ENCODE peak calls at places on chromosome 11, in four cellular contexts. B is transverse colon, O is sigmoid colon, K is spleen. J is an unnamed sample.

GRCh38 chr11:19419021-19419750 is 178.4 kb upstream of the E2F8 start:
- DNase-seq in B (no peak), K (no peak), O (no peak), J (no peak)

GRCh38 chr11:118998822-118999221 is 884 bp downstream of the CENATAC start:
- DNase-seq in B (no peak), O (no peak), K (no peak), J (no peak)

GRCh38 chr11:8871283-8871775 is 39.7 kb upstream of the AKIP1 start:
- DNase-seq in B (peak), O (peak), K (no peak), J (no peak)

GRCh38 chr11:3123761-3124733 is 41.1 kb downstream of the OSBPL5 start:
- DNase-seq in O (peak), B (peak), K (peak), J (no peak)

GRCh38 chr11:124894606-124895430 is 2.8 kb downstream of the ROBO4 start:
- DNase-seq in O (peak), B (no peak), K (no peak), J (no peak)

GRCh38 chr11:76639621-76640020 is 30.9 kb downstream of the LRRC32 start:
- DNase-seq in K (no peak), B (no peak), O (peak), J (no peak)

GRCh38 chr11:130095326-130095725 is 25.6 kb downstream of the APLP2 start:
- DNase-seq in K (no peak), B (no peak), O (no peak), J (no peak)

GRCh38 chr11:95121687-95122086 is 32.0 kb downstream of the ENDOD1 start:
- DNase-seq in B (no peak), K (no peak), O (no peak), J (no peak)

GRCh38 chr11:14861680-14862079 is 30.4 kb downstream of the CYP2R1 start:
- DNase-seq in K (no peak), B (peak), O (no peak), J (no peak)

GRCh38 chr11:126698576-126698975 is 302.0 kb downstream of the KIRREL3 start:
- DNase-seq in K (no peak), O (no peak), B (no peak), J (no peak)

GRCh38 chr11:76793391-76793811 is 10.2 kb downstream of the TSKU start:
- DNase-seq in O (peak), B (no peak), K (peak), J (no peak)

GRCh38 chr11:79312591-79313267 is 128.1 kb downstream of the TENM4 start:
- DNase-seq in O (no peak), B (no peak), K (no peak), J (no peak)

GRCh38 chr11:103202048-103202651 is 92.9 kb downstream of the DYNC2H1 start:
- DNase-seq in O (no peak), B (no peak), K (no peak), J (no peak)

GRCh38 chr11:55970935-55971334 is 1.2 kb upstream of the OR10AG1 start:
- DNase-seq in O (no peak), B (no peak), K (no peak), J (no peak)

GRCh38 chr11:24723231-24723630 is 226.4 kb downstream of the LUZP2 start:
- DNase-seq in B (no peak), O (no peak), K (no peak), J (no peak)

GRCh38 chr11:62546937-62547625 is 475 bp upstream of the AHNAK start:
- DNase-seq in O (no peak), B (peak), K (no peak), J (no peak)

GRCh38 chr11:130434521-130435223 is 6.3 kb upstream of the ADAMTS8 start:
- DNase-seq in B (peak), K (peak), O (peak), J (no peak)

GRCh38 chr11:68447015-68447801 is 13.3 kb upstream of the PPP6R3 start:
- DNase-seq in B (peak), O (peak), K (peak), J (peak)

GRCh38 chr11:76292583-76293188 is 86.4 kb upstream of the WNT11 start:
- DNase-seq in B (no peak), K (no peak), O (no peak), J (no peak)

GRCh38 chr11:76682681-76683080 is 12.1 kb upstream of the LRRC32 start:
- DNase-seq in K (no peak), B (no peak), O (no peak), J (no peak)

GRCh38 chr11:35742707-35743454 is 80.3 kb downstream of the TRIM44 start:
- DNase-seq in O (no peak), K (no peak), B (no peak), J (no peak)

GRCh38 chr11:12556788-12557384 is 117.3 kb upstream of the TEAD1 start:
- DNase-seq in K (no peak), B (peak), O (peak), J (no peak)

GRCh38 chr11:88534185-88534584 is 196.6 kb upstream of the CTSC start:
- DNase-seq in K (no peak), O (no peak), B (no peak), J (no peak)

GRCh38 chr11:32043737-32044515 is 46.9 kb upstream of the RCN1 start:
- DNase-seq in K (no peak), B (no peak), O (no peak), J (no peak)

GRCh38 chr11:124069429-124070401 is 28.6 kb upstream of the OR10G7 start:
- DNase-seq in O (no peak), B (peak), K (peak), J (no peak)

GRCh38 chr11:71182791-71183556 is 69.4 kb downstream of the SHANK2 start:
- DNase-seq in K (peak), B (no peak), O (peak), J (no peak)

GRCh38 chr11:45161252-45162063 is 15.0 kb downstream of the PRDM11 start:
- DNase-seq in B (no peak), K (peak), O (peak), J (no peak)

GRCh38 chr11:122659676-122660571 is 4.4 kb downstream of the UBASH3B start:
- DNase-seq in O (no peak), K (no peak), B (no peak), J (no peak)

GRCh38 chr11:59815754-59816153 is 5.2 kb upstream of the MRPL16 start:
- DNase-seq in B (no peak), K (no peak), O (no peak), J (no peak)

GRCh38 chr11:93017821-93018690 is 48.6 kb downstream of the MTNR1B start:
- DNase-seq in K (no peak), B (no peak), O (no peak), J (no peak)

GRCh38 chr11:84825140-84825539 is 802.0 kb downstream of the DLG2 start:
- DNase-seq in B (no peak), O (no peak), K (no peak), J (no peak)

GRCh38 chr11:68312117-68312779 is at the start of gene LRP5:
- DNase-seq in B (peak), O (peak), K (no peak), J (peak)

GRCh38 chr11:27204527-27204926 is 158.5 kb downstream of the CCDC34 start:
- DNase-seq in K (no peak), O (no peak), B (peak), J (no peak)

GRCh38 chr11:131885371-131885770 is 515.0 kb downstream of the NTM start:
- DNase-seq in B (no peak), K (no peak), O (no peak), J (no peak)

GRCh38 chr11:111019931-111020381 is 225.6 kb upstream of the POU2AF2 start:
- DNase-seq in B (no peak), K (no peak), O (no peak), J (no peak)

GRCh38 chr11:46918087-46918751 is at the start of gene LRP4:
- DNase-seq in O (peak), B (peak), K (peak), J (peak)

GRCh38 chr11:119532551-119532950 is 109.6 kb upstream of the THY1 start:
- DNase-seq in O (peak), K (peak), B (no peak), J (no peak)

GRCh38 chr11:10655931-10656576 is 37.5 kb downstream of the IRAG1 start:
- DNase-seq in K (no peak), B (no peak), O (peak), J (no peak)

GRCh38 chr11:10657308-10658271 is 36.0 kb downstream of the IRAG1 start:
- DNase-seq in B (no peak), K (no peak), O (peak), J (no peak)

GRCh38 chr11:10658621-10659338 is 34.8 kb downstream of the IRAG1 start:
- DNase-seq in B (no peak), O (peak), K (no peak), J (no peak)

GRCh38 chr11:10660323-10660722 is 33.2 kb downstream of the IRAG1 start:
- DNase-seq in B (no peak), K (no peak), O (peak), J (no peak)

GRCh38 chr11:10659339-10660216 is 34.0 kb downstream of the IRAG1 start:
- DNase-seq in K (no peak), B (peak), O (peak), J (no peak)
- TF ChIP-seq POLR2AphosphoS5 in K (no peak), B (peak), O (peak), J (no peak)

GRCh38 chr11:86249307-86250098 is 5.0 kb downstream of the EED start:
- DNase-seq in B (no peak), O (no peak), K (no peak), J (no peak)
- TF ChIP-seq POLR2AphosphoS5 in B (no peak), O (no peak), K (no peak), J (no peak)

DNA sequence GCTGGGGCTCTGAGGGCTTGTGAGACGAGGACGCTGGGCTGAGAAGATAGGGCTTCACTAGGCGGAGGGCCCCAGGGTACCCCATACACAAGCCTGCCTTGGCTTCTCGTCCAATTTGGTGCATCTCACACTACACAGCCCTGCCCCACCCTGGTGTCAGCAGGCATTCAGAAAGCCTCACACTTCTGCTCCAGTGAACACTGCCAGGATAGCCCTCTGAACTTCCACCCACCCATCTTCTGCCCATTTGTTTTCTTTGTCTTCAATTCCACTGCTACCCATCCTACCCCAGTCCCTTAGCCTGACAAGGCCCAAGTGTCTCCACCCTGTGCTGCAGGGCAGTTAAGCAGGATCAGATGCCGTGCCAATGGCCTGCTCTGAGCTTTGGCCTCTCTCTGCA is 1.9 kb upstream of the BUD13 start:
- DNase-seq in K (no peak), B (no peak), O (no peak), J (no peak)
- TF ChIP-seq POLR2AphosphoS5 in K (no peak), B (no peak), O (no peak), J (peak)

GRCh38 chr11:114059278-114059983 is at the start of gene ZBTB16:
- DNase-seq in K (peak), O (peak), B (peak), J (no peak)
- TF ChIP-seq POLR2AphosphoS5 in K (peak), O (peak), B (peak), J (no peak)